ENCODE peak calls at places on chromosomes 12 and 14, in six cellular contexts. One of them, this sample, is unnamed.
A peak's percentile ranks its signal among the peaks of the same experiment; 100 is the strongest.

GRCh38 chr14:45939572-45939971 is 686.6 kb upstream of the MIS18BP1 start:
- DNase-seq in mammary epithelial cell: no peak
- DNase-seq in suprapubic skin: no peak
- DNase-seq in uterus: no peak
- DNase-seq in PC-9: no peak
- DNase-seq in CD8-positive, alpha-beta T cell: no peak
- DNase-seq in this sample: no peak

GRCh38 chr12:32301216-32301615 is 98.1 kb upstream of the FGD4 start:
- DNase-seq in mammary epithelial cell: no peak
- DNase-seq in suprapubic skin: no peak
- DNase-seq in uterus: no peak
- DNase-seq in PC-9: peak; percentile 50
- DNase-seq in CD8-positive, alpha-beta T cell: no peak
- DNase-seq in this sample: no peak

GRCh38 chr12:65536876-65537661 is 258.6 kb downstream of the MSRB3 start:
- DNase-seq in mammary epithelial cell: peak; percentile 97
- DNase-seq in suprapubic skin: no peak
- DNase-seq in uterus: peak; percentile 28
- DNase-seq in PC-9: peak; percentile 60
- DNase-seq in CD8-positive, alpha-beta T cell: no peak
- DNase-seq in this sample: peak; percentile 78

GRCh38 chr14:49960453-49960852 is 67.6 kb downstream of the ARF6 start:
- DNase-seq in mammary epithelial cell: no peak
- DNase-seq in suprapubic skin: no peak
- DNase-seq in uterus: no peak
- DNase-seq in PC-9: no peak
- DNase-seq in CD8-positive, alpha-beta T cell: no peak
- DNase-seq in this sample: peak; percentile 19

GRCh38 chr14:29741909-29742401 is 185.7 kb downstream of the PRKD1 start:
- DNase-seq in mammary epithelial cell: no peak
- DNase-seq in suprapubic skin: no peak
- DNase-seq in uterus: no peak
- DNase-seq in PC-9: no peak
- DNase-seq in CD8-positive, alpha-beta T cell: no peak
- DNase-seq in this sample: no peak

GRCh38 chr12:68482660-68483059 is 128.0 kb upstream of the RAP1B start:
- DNase-seq in mammary epithelial cell: peak; percentile 73
- DNase-seq in suprapubic skin: no peak
- DNase-seq in uterus: no peak
- DNase-seq in PC-9: no peak
- DNase-seq in CD8-positive, alpha-beta T cell: no peak
- DNase-seq in this sample: no peak

GRCh38 chr12:46522141-46522540 is 149.6 kb upstream of the SLC38A2 start:
- DNase-seq in mammary epithelial cell: no peak
- DNase-seq in suprapubic skin: no peak
- DNase-seq in uterus: no peak
- DNase-seq in PC-9: no peak
- DNase-seq in CD8-positive, alpha-beta T cell: no peak
- DNase-seq in this sample: no peak

GRCh38 chr12:102567031-102567985 is 86.9 kb upstream of the IGF1 start:
- DNase-seq in mammary epithelial cell: peak; percentile 1
- DNase-seq in suprapubic skin: no peak
- DNase-seq in uterus: no peak
- DNase-seq in PC-9: peak; percentile 92
- DNase-seq in CD8-positive, alpha-beta T cell: no peak
- DNase-seq in this sample: no peak

GRCh38 chr12:100375023-100375737 is 18.3 kb downstream of the SLC17A8 start:
- DNase-seq in mammary epithelial cell: no peak
- DNase-seq in suprapubic skin: no peak
- DNase-seq in uterus: peak; percentile 64
- DNase-seq in PC-9: no peak
- DNase-seq in CD8-positive, alpha-beta T cell: no peak
- DNase-seq in this sample: no peak

GRCh38 chr12:107196681-107197080 is 103.3 kb upstream of the CRY1 start:
- DNase-seq in mammary epithelial cell: no peak
- DNase-seq in suprapubic skin: no peak
- DNase-seq in uterus: no peak
- DNase-seq in PC-9: no peak
- DNase-seq in CD8-positive, alpha-beta T cell: no peak
- DNase-seq in this sample: no peak

GRCh38 chr14:89378119-89378518 is 38.9 kb downstream of the FOXN3 start:
- DNase-seq in mammary epithelial cell: peak; percentile 53
- DNase-seq in suprapubic skin: no peak
- DNase-seq in uterus: no peak
- DNase-seq in PC-9: no peak
- DNase-seq in CD8-positive, alpha-beta T cell: no peak
- DNase-seq in this sample: no peak

GRCh38 chr12:73950506-73950905 is 587.1 kb upstream of the ATXN7L3B start:
- DNase-seq in mammary epithelial cell: no peak
- DNase-seq in suprapubic skin: no peak
- DNase-seq in uterus: no peak
- DNase-seq in PC-9: no peak
- DNase-seq in CD8-positive, alpha-beta T cell: no peak
- DNase-seq in this sample: no peak

GRCh38 chr12:99121476-99121965 is 476.4 kb downstream of the APAF1 start:
- DNase-seq in mammary epithelial cell: no peak
- DNase-seq in suprapubic skin: no peak
- DNase-seq in uterus: no peak
- DNase-seq in PC-9: no peak
- DNase-seq in CD8-positive, alpha-beta T cell: no peak
- DNase-seq in this sample: no peak

GRCh38 chr12:26295001-26295400 is 99.6 kb downstream of the SSPN start:
- DNase-seq in mammary epithelial cell: no peak
- DNase-seq in suprapubic skin: no peak
- DNase-seq in uterus: no peak
- DNase-seq in PC-9: no peak
- DNase-seq in CD8-positive, alpha-beta T cell: no peak
- DNase-seq in this sample: no peak

GRCh38 chr14:22387776-22388241 is 201.2 kb downstream of the DAD1 start:
- DNase-seq in mammary epithelial cell: no peak
- DNase-seq in suprapubic skin: no peak
- DNase-seq in uterus: no peak
- DNase-seq in PC-9: no peak
- DNase-seq in CD8-positive, alpha-beta T cell: no peak
- DNase-seq in this sample: no peak

GRCh38 chr14:61569308-61569707 is 126.0 kb upstream of the HIF1A start:
- DNase-seq in mammary epithelial cell: no peak
- DNase-seq in suprapubic skin: no peak
- DNase-seq in uterus: no peak
- DNase-seq in PC-9: no peak
- DNase-seq in CD8-positive, alpha-beta T cell: no peak
- DNase-seq in this sample: no peak

GRCh38 chr12:130009961-130010360 is 106.1 kb upstream of the TMEM132D start:
- DNase-seq in mammary epithelial cell: no peak
- DNase-seq in suprapubic skin: no peak
- DNase-seq in uterus: no peak
- DNase-seq in PC-9: no peak
- DNase-seq in CD8-positive, alpha-beta T cell: no peak
- DNase-seq in this sample: no peak

GRCh38 chr12:92987362-92987761 is 58.3 kb upstream of the EEA1 start:
- DNase-seq in mammary epithelial cell: peak; percentile 58
- DNase-seq in suprapubic skin: no peak
- DNase-seq in uterus: no peak
- DNase-seq in PC-9: peak; percentile 72
- DNase-seq in CD8-positive, alpha-beta T cell: no peak
- DNase-seq in this sample: no peak

GRCh38 chr14:88181072-88181471 is 142.0 kb downstream of the KCNK10 start:
- DNase-seq in mammary epithelial cell: no peak
- DNase-seq in suprapubic skin: no peak
- DNase-seq in uterus: no peak
- DNase-seq in PC-9: no peak
- DNase-seq in CD8-positive, alpha-beta T cell: no peak
- DNase-seq in this sample: no peak

GRCh38 chr12:131021142-131021541 is 67.4 kb downstream of the ADGRD1 start:
- DNase-seq in mammary epithelial cell: no peak
- DNase-seq in suprapubic skin: no peak
- DNase-seq in uterus: no peak
- DNase-seq in PC-9: no peak
- DNase-seq in CD8-positive, alpha-beta T cell: no peak
- DNase-seq in this sample: no peak

GRCh38 chr12:64522316-64522715 is 70.4 kb downstream of the TBK1 start:
- DNase-seq in mammary epithelial cell: peak; percentile 1
- DNase-seq in suprapubic skin: no peak
- DNase-seq in uterus: no peak
- DNase-seq in PC-9: no peak
- DNase-seq in CD8-positive, alpha-beta T cell: no peak
- DNase-seq in this sample: no peak

GRCh38 chr12:24814379-24815086 is 134.4 kb downstream of the BCAT1 start:
- DNase-seq in mammary epithelial cell: no peak
- DNase-seq in suprapubic skin: no peak
- DNase-seq in uterus: no peak
- DNase-seq in PC-9: no peak
- DNase-seq in CD8-positive, alpha-beta T cell: no peak
- DNase-seq in this sample: no peak

GRCh38 chr12:24810378-24810777 is 138.5 kb downstream of the BCAT1 start:
- DNase-seq in mammary epithelial cell: no peak
- DNase-seq in suprapubic skin: no peak
- DNase-seq in uterus: no peak
- DNase-seq in PC-9: no peak
- DNase-seq in CD8-positive, alpha-beta T cell: no peak
- DNase-seq in this sample: no peak

GRCh38 chr12:24820872-24821271 is 128.0 kb downstream of the BCAT1 start:
- DNase-seq in mammary epithelial cell: no peak
- DNase-seq in suprapubic skin: no peak
- DNase-seq in uterus: no peak
- DNase-seq in PC-9: no peak
- DNase-seq in CD8-positive, alpha-beta T cell: no peak
- DNase-seq in this sample: no peak

GRCh38 chr12:24815087-24815423 is 133.8 kb downstream of the BCAT1 start:
- DNase-seq in mammary epithelial cell: no peak
- DNase-seq in suprapubic skin: no peak
- DNase-seq in uterus: no peak
- DNase-seq in PC-9: no peak
- DNase-seq in CD8-positive, alpha-beta T cell: no peak
- DNase-seq in this sample: no peak
- H3K4me3 ChIP-seq in mammary epithelial cell: no peak overlapping the region
- H3K4me3 ChIP-seq in suprapubic skin: no peak overlapping the region
- H3K4me3 ChIP-seq in uterus: no peak overlapping the region
- H3K4me3 ChIP-seq in PC-9: no peak overlapping the region
- H3K4me3 ChIP-seq in CD8-positive, alpha-beta T cell: peak overlapping the region; percentile 21
- H3K4me3 ChIP-seq in this sample: no peak overlapping the region

DNA sequence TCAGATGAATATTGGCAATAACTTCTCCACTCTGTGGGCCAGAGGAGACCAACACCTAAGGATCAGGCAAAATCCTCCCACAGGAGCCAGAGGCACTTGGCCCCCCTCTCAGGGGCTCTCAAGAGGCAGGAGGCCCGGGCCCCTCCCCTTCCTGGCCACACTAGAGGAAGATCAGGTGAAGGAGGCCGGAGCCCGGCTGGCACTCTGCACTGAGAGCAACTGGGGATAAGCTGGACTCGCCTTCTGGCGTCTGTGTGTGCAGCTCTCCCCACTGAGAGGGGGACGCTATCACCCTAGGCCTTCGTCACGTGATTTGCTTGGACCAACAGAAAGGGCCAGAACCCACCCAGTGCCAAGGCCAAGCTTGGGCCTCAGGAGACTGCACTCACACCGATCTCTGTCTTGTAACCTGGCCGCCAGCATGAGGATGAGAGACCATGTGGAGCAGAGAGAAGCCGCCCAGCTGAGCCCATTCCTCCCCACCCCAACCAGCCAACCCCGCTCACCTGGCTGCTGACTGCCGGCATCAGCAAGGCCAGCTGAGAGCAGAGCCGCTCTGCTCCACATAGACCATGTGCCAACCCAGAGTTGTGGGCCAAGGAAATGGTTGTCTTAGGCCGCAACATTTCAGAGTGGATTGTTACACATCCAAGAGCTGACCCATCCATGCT is 64.0 kb downstream of the NOC4L start:
- DNase-seq in mammary epithelial cell: no peak
- DNase-seq in suprapubic skin: no peak
- DNase-seq in uterus: no peak
- DNase-seq in PC-9: no peak
- DNase-seq in CD8-positive, alpha-beta T cell: no peak
- DNase-seq in this sample: no peak
- H3K27ac ChIP-seq in mammary epithelial cell: no peak overlapping the region
- H3K27ac ChIP-seq in suprapubic skin: no peak overlapping the region
- H3K27ac ChIP-seq in uterus: no peak overlapping the region
- H3K27ac ChIP-seq in PC-9: no peak overlapping the region
- H3K27ac ChIP-seq in CD8-positive, alpha-beta T cell: no peak overlapping the region
- H3K27ac ChIP-seq in this sample: no peak overlapping the region

DNA sequence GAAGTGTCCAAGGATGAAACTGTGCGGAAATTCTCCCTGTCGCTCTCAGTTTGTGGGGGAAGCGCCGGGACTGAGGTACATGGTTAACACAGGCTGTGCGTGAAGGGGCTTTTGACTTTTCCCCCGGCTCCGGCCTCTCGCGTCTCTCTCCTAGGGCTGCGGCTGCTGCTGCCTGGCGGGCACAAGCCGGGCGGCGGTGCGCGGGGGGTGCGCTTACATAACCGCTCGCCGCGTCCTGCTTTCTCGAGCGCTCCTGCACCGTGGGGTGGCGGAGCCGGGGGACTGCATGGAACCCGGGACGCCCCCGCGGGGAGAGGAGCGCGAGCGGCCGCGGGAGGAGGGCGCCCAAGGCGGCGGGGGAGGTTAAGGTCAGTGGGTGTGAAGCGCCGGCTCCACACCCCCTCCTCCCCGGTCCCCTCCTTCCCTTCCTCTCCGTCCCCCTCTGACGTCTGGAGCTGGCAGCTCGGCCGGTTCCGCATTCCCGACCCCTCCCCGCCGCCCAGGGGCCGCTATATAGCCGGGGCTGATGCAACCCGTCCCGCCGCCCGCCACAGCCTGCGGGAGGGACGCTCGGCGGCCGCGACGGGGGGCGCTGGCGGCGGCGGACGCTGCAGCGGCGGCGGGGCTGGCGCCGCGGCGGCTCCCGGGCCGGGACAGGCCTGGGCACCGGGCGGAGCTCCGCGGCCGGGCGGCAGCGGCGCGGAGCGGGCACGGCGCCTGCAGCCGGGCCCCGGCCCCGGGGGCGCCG is at the start of gene JDP2:
- DNase-seq in mammary epithelial cell: peak; percentile 26
- DNase-seq in suprapubic skin: peak; percentile 96
- DNase-seq in uterus: peak; percentile 93
- DNase-seq in PC-9: peak; percentile 78
- DNase-seq in CD8-positive, alpha-beta T cell: no peak
- DNase-seq in this sample: no peak
- TF ChIP-seq CTCF in mammary epithelial cell: no peak
- TF ChIP-seq CTCF in suprapubic skin: peak; percentile 24
- TF ChIP-seq CTCF in uterus: peak; percentile 41
- TF ChIP-seq CTCF in PC-9: no peak
- TF ChIP-seq CTCF in CD8-positive, alpha-beta T cell: no peak
- TF ChIP-seq CTCF in this sample: no peak

GRCh38 chr14:91867316-91867988 is at the start of gene TC2N:
- DNase-seq in mammary epithelial cell: no peak
- DNase-seq in suprapubic skin: no peak
- DNase-seq in uterus: no peak
- DNase-seq in PC-9: no peak
- DNase-seq in CD8-positive, alpha-beta T cell: no peak
- DNase-seq in this sample: no peak
- H3K4me3 ChIP-seq in mammary epithelial cell: no peak within 1 kb of the TSS
- H3K4me3 ChIP-seq in suprapubic skin: no peak within 1 kb of the TSS
- H3K4me3 ChIP-seq in uterus: no peak within 1 kb of the TSS
- H3K4me3 ChIP-seq in PC-9: no peak within 1 kb of the TSS
- H3K4me3 ChIP-seq in CD8-positive, alpha-beta T cell: peak within 1 kb of the TSS; percentile 80
- H3K4me3 ChIP-seq in this sample: no peak within 1 kb of the TSS

GRCh38 chr12:88245905-88246304 is 103.8 kb downstream of the TMTC3 start:
- DNase-seq in mammary epithelial cell: no peak
- DNase-seq in suprapubic skin: no peak
- DNase-seq in uterus: no peak
- DNase-seq in PC-9: no peak
- DNase-seq in CD8-positive, alpha-beta T cell: no peak
- DNase-seq in this sample: no peak
- H3K27ac ChIP-seq in mammary epithelial cell: no peak overlapping the region
- H3K27ac ChIP-seq in suprapubic skin: peak overlapping the region; percentile 44
- H3K27ac ChIP-seq in uterus: no peak overlapping the region
- H3K27ac ChIP-seq in PC-9: no peak overlapping the region
- H3K27ac ChIP-seq in CD8-positive, alpha-beta T cell: no peak overlapping the region
- H3K27ac ChIP-seq in this sample: no peak overlapping the region